ENCODE peak calls at places on chromosomes 4 and X, in five cellular contexts. X is GM23338, D is psoas muscle, I is left lung, R is progenitor cell of endocrine pancreas. G is an unnamed sample.

GRCh38 chr4:88613417-88613875 is 21.2 kb downstream of the HERC3 start:
- DNase-seq in R (no peak), D (no peak), X (peak), I (no peak), G (no peak)

GRCh38 chr4:94802091-94802490 is 44.3 kb downstream of the BMPR1B start:
- DNase-seq in R (no peak), D (no peak), I (no peak), X (no peak), G (no peak)

GRCh38 chr4:104906274-104906673 is 240.4 kb upstream of the TET2 start:
- DNase-seq in D (no peak), R (no peak), X (no peak), I (no peak), G (no peak)

GRCh38 chr4:100933628-100934027 is 413.7 kb downstream of the PPP3CA start:
- DNase-seq in D (no peak), R (no peak), X (no peak), I (no peak), G (no peak)

GRCh38 chr4:126776361-126776760 is 856.4 kb upstream of the INTU start:
- DNase-seq in X (no peak), I (no peak), D (no peak), R (no peak), G (no peak)

GRCh38 chr4:123547818-123548200 is 151.2 kb downstream of the SPRY1 start:
- DNase-seq in I (no peak), R (no peak), D (no peak), X (no peak), G (no peak)

GRCh38 chr4:2402053-2402452 is 16.4 kb downstream of the ZFYVE28 start:
- DNase-seq in D (peak), I (peak), R (peak), X (peak), G (peak)

GRCh38 chrX:105645667-105646354 is 176.5 kb upstream of the NRK start:
- DNase-seq in D (no peak), R (no peak), I (no peak), X (no peak), G (no peak)

GRCh38 chr4:153010137-153010536 is 74.0 kb downstream of the FHDC1 start:
- DNase-seq in I (no peak), R (no peak), D (no peak), X (no peak), G (no peak)

GRCh38 chr4:117134386-117134785 is 49.0 kb upstream of the TRAM1L1 start:
- DNase-seq in X (peak), D (no peak), R (no peak), I (no peak), G (peak)

GRCh38 chr4:8480221-8480620 is 39.6 kb downstream of the TRMT44 start:
- DNase-seq in R (no peak), X (no peak), D (no peak), I (no peak), G (no peak)

DNA sequence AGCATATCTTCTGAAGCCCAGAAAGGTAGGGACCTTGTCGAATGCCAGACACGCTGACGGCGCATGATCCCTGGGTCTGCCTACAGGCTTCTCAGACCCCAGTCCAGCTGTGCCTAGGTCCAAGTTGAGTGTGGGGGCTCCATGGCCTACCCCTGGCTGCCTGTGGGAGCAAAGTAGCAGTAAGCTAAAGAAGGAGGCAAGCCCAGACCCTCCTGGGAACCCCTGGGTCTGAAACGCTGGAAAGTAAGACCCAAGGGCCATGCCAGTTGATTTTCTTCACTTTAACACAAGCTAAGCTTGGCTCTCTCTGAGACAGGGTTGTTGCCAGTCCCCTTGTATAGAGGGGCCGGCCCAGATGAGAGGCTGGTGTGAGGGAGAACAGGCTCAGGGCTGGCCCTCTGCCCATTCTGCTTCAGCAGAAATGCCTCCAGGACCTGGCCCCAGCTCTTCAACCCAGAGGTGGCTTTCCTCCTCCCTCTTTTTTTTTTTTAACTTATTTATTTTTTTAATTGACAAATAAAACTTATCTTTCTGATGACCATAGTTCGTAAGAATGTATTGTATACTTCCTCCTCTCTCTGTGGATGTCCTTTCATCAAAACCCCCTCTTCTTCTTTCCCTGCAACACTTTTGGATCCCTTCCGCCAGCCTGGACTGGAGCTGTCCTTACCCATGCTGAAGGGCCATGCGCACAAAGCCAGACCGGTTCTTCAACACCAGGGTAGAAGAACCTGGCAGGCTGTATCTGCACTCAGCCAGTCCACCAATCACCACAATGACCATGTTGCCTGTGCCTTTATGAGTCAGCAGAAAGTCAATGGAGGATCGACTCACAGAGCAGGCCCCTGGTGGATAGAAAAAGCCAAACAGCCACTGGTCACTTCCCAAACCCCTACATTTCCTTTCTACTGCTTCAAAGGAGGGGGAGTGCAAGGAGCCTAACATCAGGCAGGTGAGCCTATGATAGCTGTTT is 7.1 kb downstream of the AWAT2 start:
- DNase-seq in X (peak), I (no peak), D (no peak), R (no peak), G (no peak)
- TF ChIP-seq CTCF in X (no peak), I (no peak), D (no peak), R (no peak), G (no peak)

DNA sequence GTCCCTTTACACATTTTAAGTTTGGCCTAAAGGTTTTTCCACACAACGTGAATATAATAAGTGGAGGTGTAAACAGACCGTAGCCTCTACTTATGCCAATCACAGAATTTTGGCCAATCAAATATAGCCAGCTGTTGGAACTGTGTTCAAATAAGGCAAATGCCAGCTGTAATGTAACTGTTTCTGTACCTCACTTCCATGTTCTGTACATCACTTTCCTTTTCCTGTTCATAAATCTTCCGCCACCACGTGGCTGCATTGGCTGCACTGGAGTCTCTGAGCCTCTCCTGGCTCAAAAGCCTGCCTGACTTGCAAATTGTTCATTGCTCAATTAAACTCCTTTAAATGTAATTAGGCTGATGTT is 105.1 kb upstream of the SMIM31 start:
- DNase-seq in D (no peak), R (no peak), X (no peak), I (no peak), G (no peak)
- TF ChIP-seq CTCF in D (no peak), R (no peak), X (no peak), I (no peak), G (no peak)

DNA sequence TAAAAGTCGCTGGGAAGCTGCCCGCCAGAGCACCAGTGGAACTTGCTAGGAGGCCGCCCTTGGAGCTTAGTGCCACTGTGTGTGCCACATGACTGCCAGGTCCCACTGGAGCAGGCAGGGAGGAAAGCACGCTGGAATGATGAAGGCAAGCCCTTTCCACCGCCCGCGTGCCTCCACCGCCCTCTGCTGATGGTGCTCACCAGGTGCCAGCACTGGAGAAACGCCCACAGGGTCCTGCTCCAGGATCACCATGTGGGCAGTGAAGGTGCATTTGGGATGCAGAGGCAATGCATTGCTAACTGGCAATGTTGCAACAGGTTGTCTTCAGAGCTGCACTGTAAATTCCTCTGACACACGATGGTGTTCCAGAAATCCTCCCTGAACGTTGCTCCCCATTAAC is 76.3 kb downstream of the SHROOM2 start:
- DNase-seq in D (no peak), X (no peak), R (no peak), I (no peak), G (no peak)
- TF ChIP-seq CTCF in D (no peak), X (no peak), R (no peak), I (no peak), G (no peak)

DNA sequence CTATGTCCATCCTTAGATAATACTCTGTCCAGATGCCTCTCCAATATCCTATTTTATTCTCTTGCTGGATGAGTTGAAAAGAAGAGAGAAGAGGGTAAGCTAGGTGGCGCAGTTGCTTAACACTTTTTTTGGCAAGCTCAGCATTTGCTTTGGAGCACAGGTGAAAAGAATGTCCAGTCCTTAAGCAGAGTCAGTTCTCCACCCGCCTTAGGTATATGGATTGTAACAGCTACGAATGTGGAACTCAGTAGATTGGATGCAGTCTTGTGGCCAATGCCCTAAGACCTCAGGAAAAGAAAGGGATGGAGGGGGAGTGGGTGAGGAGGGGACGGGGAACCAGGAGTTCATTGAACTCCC is 208.4 kb downstream of the NWD2 start:
- DNase-seq in I (no peak), D (no peak), R (peak), X (peak), G (no peak)
- TF ChIP-seq CTCF in I (no peak), D (peak), R (peak), X (peak), G (peak)

G was measured in glutamatergic neuron.